ENCODE peak calls at places on chromosomes 1 and 21, in five cellular contexts. U, R, L, T and Z are unnamed samples.

GRCh38 chr1:8641317-8641997 is 176.0 kb downstream of the RERE start:
- DNase-seq in U (no peak), R (no peak), L (no peak), T (peak; percentile 41), Z (no peak)

GRCh38 chr1:18634276-18634675 is 3.6 kb downstream of the PAX7 start:
- DNase-seq in U (no peak), R (no peak), L (no peak), T (no peak), Z (no peak)

GRCh38 chr1:209202826-209203439 is 380.6 kb upstream of the CAMK1G start:
- DNase-seq in U (peak; percentile 64), R (no peak), L (peak; percentile 77), T (peak; percentile 66), Z (no peak)

GRCh38 chr21:34190576-34191301 is 117.4 kb downstream of the MRPS6 start:
- DNase-seq in U (no peak), R (no peak), L (no peak), T (no peak), Z (no peak)

GRCh38 chr1:245953876-245954660 is 553.0 kb downstream of the SMYD3 start:
- DNase-seq in U (no peak), R (no peak), L (no peak), T (no peak), Z (no peak)

GRCh38 chr1:6172549-6172948 is 7.6 kb downstream of the CHD5 start:
- DNase-seq in U (no peak), R (no peak), L (no peak), T (no peak), Z (peak; percentile 9)

GRCh38 chr1:243713470-243714186 is 136.4 kb downstream of the AKT3 start:
- DNase-seq in U (peak; percentile 44), R (no peak), L (peak; percentile 82), T (peak; percentile 67), Z (no peak)

GRCh38 chr1:195663549-195664280 is 944.5 kb downstream of the KCNT2 start:
- DNase-seq in U (peak; percentile 94), R (no peak), L (peak; percentile 70), T (peak; percentile 9), Z (no peak)

GRCh38 chr1:7121622-7121988 is 336.4 kb downstream of the CAMTA1 start:
- DNase-seq in U (no peak), R (no peak), L (no peak), T (no peak), Z (no peak)

DNA sequence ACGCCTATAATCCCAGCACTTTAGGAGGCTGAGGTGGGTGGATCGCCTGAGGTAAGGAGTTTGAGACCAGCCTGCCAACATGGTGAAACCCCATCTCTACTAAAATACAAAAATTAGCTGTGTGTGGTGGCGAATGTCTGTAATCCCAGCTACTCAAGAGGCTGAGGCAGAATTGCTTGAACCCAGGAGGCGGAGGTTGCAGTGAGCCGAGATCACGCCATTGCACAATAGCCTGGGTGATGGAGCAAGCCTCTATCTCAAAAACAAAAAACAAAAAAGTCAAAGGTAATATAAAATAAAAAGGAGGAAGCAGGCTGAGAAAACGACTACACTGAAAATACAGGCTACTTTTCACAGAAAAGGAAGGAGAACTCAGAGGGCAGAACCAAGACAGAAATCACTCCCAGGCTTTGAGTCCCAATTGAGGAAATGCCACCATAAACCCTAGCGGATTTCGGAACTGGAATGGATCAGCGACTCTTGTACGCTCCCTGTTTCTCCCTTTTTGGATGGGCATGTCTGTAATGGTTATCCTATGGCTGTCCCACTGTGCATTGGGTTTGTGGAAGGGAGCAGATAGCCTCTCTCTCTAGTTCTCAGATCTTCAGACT is 5.9 kb upstream of the A3GALT2 start:
- DNase-seq in U (no peak), R (no peak), L (peak; percentile 43), T (no peak), Z (no peak)
- H3K36me3 ChIP-seq in U (peaks cover 86% of the 10 kb centered on the region), R (peaks cover 28% of the 10 kb centered on the region), L (peaks cover 75% of the 10 kb centered on the region), T (peaks cover 7% of the 10 kb centered on the region), Z (peaks cover 61% of the 10 kb centered on the region)

GRCh38 chr1:205445653-205445955 is 10.2 kb downstream of the BLACAT1 start:
- DNase-seq in U (no peak), R (no peak), L (no peak), T (no peak), Z (no peak)
- H3K4me1 ChIP-seq in U (no peaks in the 10 kb centered on the region), R (peaks cover 11% of the 10 kb centered on the region), L (peaks cover 47% of the 10 kb centered on the region), T (peaks cover 94% of the 10 kb centered on the region), Z (peaks cover 16% of the 10 kb centered on the region)

GRCh38 chr1:117681093-117681950 is 75.5 kb downstream of the TENT5C start:
- DNase-seq in U (no peak), R (no peak), L (no peak), T (no peak), Z (no peak)
- H3K27ac ChIP-seq in U (no peak overlapping the region), R (no peak overlapping the region), L (no peak overlapping the region), T (no peak overlapping the region), Z (no peak overlapping the region)

GRCh38 chr21:43794857-43795256 is 5.5 kb downstream of the RRP1 start:
- DNase-seq in U (no peak), R (no peak), L (no peak), T (no peak), Z (no peak)

GRCh38 chr21:43794311-43794710 is 4.9 kb downstream of the RRP1 start:
- DNase-seq in U (no peak), R (no peak), L (no peak), T (no peak), Z (no peak)

GRCh38 chr21:43793243-43793642 is 3.9 kb downstream of the RRP1 start:
- DNase-seq in U (no peak), R (no peak), L (no peak), T (no peak), Z (no peak)

GRCh38 chr21:43790053-43790524 is 712 bp downstream of the RRP1 start:
- DNase-seq in U (no peak), R (no peak), L (no peak), T (no peak), Z (no peak)

GRCh38 chr21:43792406-43792805 is 3.0 kb downstream of the RRP1 start:
- DNase-seq in U (no peak), R (no peak), L (no peak), T (no peak), Z (no peak)
- H3K36me3 ChIP-seq in U (peaks cover 54% of the 10 kb centered on the region), R (no peaks in the 10 kb centered on the region), L (peaks cover 31% of the 10 kb centered on the region), T (no peaks in the 10 kb centered on the region), Z (peaks cover 39% of the 10 kb centered on the region)

DNA sequence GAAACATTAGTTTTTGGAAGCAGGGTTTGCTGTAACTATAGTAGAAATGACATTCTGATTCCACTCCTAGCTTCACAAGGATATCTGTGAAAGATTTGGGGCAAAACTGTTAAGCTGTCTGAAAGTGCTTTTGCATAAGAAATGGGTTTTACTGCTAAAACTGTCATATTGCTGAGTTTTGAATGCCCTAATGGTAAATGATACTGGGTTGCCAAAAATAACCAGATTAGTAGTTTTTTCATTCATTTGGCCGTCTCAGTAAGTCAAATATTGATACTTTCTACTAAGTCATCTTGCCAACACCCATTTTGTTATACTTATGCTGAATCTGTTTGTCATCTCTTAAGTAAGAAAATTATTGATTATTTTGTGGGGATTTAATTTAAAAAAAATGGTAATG is 399 bp upstream of the PTPRC start:
- DNase-seq in U (no peak), R (no peak), L (no peak), T (no peak), Z (no peak)
- H3K4me1 ChIP-seq in U (no peaks in the 10 kb centered on the region), R (no peaks in the 10 kb centered on the region), L (no peaks in the 10 kb centered on the region), T (no peaks in the 10 kb centered on the region), Z (peaks cover 52% of the 10 kb centered on the region)

DNA sequence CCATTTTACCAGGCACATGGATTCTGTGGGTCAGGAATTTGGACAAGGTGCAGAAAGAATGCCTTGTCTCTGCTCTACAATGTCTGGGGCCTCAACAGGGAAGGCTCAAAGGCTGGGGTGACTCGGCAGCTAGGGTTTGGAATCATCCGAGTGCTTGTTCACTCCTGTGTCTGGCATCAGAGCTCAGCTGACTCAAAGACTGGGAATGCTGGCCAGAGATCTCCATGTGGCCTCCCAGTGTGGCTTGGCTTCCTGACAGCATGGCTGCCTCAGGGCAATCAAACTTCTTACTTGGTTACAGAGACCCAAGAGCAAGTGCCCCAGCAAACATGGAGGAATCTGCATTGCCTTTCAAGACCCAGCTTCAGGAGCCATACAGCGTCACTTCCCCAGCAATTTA is 110.5 kb downstream of the TOMM20 start:
- DNase-seq in U (peak; percentile 98), R (no peak), L (peak; percentile 96), T (no peak), Z (no peak)
- H3K27ac ChIP-seq in U (peak overlapping the region; percentile 45), R (no peak overlapping the region), L (no peak overlapping the region), T (no peak overlapping the region), Z (no peak overlapping the region)